ENCODE peak calls at places on chromosomes 13 and 19, in four cellular contexts. H is coronary artery, R is T-helper 1 cell, Q is NCI-H510A treated with DMSO at 0.1 percent for 48 hours. Z is an unnamed sample.
A peak's percentile ranks its signal among the peaks of the same experiment; 100 is the strongest.

GRCh38 chr19:50510121-50510670 is 795 bp downstream of the JOSD2 start:
- DNase-seq in Q (no peak), R (no peak), H (no peak), Z (peak; percentile 13)

GRCh38 chr19:45913874-45914830 is at the start of gene NANOS2:
- DNase-seq in R (peak; percentile 45), H (no peak), Q (no peak), Z (no peak)

GRCh38 chr19:18428837-18429674 is 8.9 kb downstream of the ISYNA1 start:
- DNase-seq in H (no peak), R (peak; percentile 86), Q (peak; percentile 88), Z (peak; percentile 95)

GRCh38 chr19:8174706-8175105 is 25.3 kb upstream of the FBN3 start:
- DNase-seq in Q (no peak), R (no peak), H (no peak), Z (no peak)

GRCh38 chr13:112444001-112444311 is 67.8 kb downstream of the SPACA7 start:
- DNase-seq in H (peak; percentile 64), Q (peak; percentile 77), R (peak; percentile 41), Z (peak; percentile 17)

GRCh38 chr13:42007844-42008243 is 40.6 kb upstream of the DGKH start:
- DNase-seq in R (no peak), Q (no peak), H (no peak), Z (peak; percentile 61)

GRCh38 chr19:52527954-52528326 is 472 bp downstream of the ZNF808 start:
- DNase-seq in R (no peak), H (no peak), Q (no peak), Z (peak; percentile 0)

GRCh38 chr13:98796798-98797197 is 44.3 kb upstream of the SLC15A1 start:
- DNase-seq in H (no peak), Q (no peak), R (no peak), Z (no peak)

GRCh38 chr13:109211616-109212015 is 574.8 kb downstream of the IRS2 start:
- DNase-seq in Q (no peak), H (no peak), R (no peak), Z (peak; percentile 47)

GRCh38 chr19:50969413-50969760 is at the start of gene KLK6:
- DNase-seq in H (no peak), R (no peak), Q (no peak), Z (no peak)

GRCh38 chr19:42220751-42221097 is 612 bp downstream of the ZNF526 start:
- DNase-seq in H (no peak), Q (no peak), R (no peak), Z (no peak)

GRCh38 chr19:4987692-4988370 is 18.9 kb downstream of the KDM4B start:
- DNase-seq in Q (no peak), R (no peak), H (no peak), Z (no peak)

GRCh38 chr13:37526710-37527446 is 71.7 kb downstream of the POSTN start:
- DNase-seq in H (no peak), R (no peak), Q (no peak), Z (peak; percentile 65)

GRCh38 chr19:12766051-12766521 is 9.3 kb downstream of the HOOK2 start:
- DNase-seq in Q (no peak), R (peak; percentile 65), H (peak; percentile 87), Z (peak; percentile 82)

GRCh38 chr13:49371943-49372636 is 71.8 kb downstream of the CAB39L start:
- DNase-seq in H (no peak), Q (no peak), R (no peak), Z (peak; percentile 60)

GRCh38 chr13:86051134-86052103 is 252.2 kb upstream of the SLITRK6 start:
- DNase-seq in Q (peak; percentile 15), H (no peak), R (no peak), Z (peak; percentile 35)

GRCh38 chr13:50340566-50341287 is 325.5 kb downstream of the KCNRG start:
- DNase-seq in R (no peak), H (no peak), Q (peak; percentile 21), Z (no peak)

GRCh38 chr19:11247391-11247790 is 8.0 kb downstream of the ANGPTL8 start:
- DNase-seq in H (no peak), Q (no peak), R (no peak), Z (no peak)

GRCh38 chr19:38523319-38523718 is 89.8 kb downstream of the RYR1 start:
- DNase-seq in Q (no peak), H (no peak), R (no peak), Z (no peak)

GRCh38 chr13:23599083-23599925 is 29.1 kb downstream of the TNFRSF19 start:
- DNase-seq in H (no peak), Q (no peak), R (no peak), Z (no peak)

GRCh38 chr19:13014101-13014920 is 19.0 kb downstream of the NFIX start:
- DNase-seq in H (no peak), Q (no peak), R (no peak), Z (no peak)

GRCh38 chr13:77876176-77876575 is 42.5 kb downstream of the EDNRB start:
- DNase-seq in H (no peak), R (no peak), Q (no peak), Z (no peak)

GRCh38 chr19:33242911-33243310 is 17.3 kb upstream of the SLC7A10 start:
- DNase-seq in Q (no peak), R (no peak), H (no peak), Z (no peak)

GRCh38 chr19:45189971-45190370 is 11.4 kb downstream of the BLOC1S3 start:
- DNase-seq in Q (no peak), H (no peak), R (no peak), Z (no peak)

GRCh38 chr19:917323-918151 is at the start of gene KISS1R:
- DNase-seq in R (peak; percentile 59), Q (peak; percentile 9), H (no peak), Z (no peak)

GRCh38 chr13:33464345-33464744 is 178.8 kb upstream of the STARD13 start:
- DNase-seq in Q (no peak), R (no peak), H (no peak), Z (no peak)

GRCh38 chr13:50129065-50129922 is 114.0 kb downstream of the KCNRG start:
- DNase-seq in R (peak; percentile 76), Q (no peak), H (no peak), Z (no peak)

GRCh38 chr19:18756896-18757295 is 34.2 kb downstream of the COMP start:
- DNase-seq in Q (peak; percentile 43), R (no peak), H (no peak), Z (no peak)

GRCh38 chr19:55147408-55148251 is 1.4 kb downstream of the TNNT1 start:
- DNase-seq in H (no peak), Q (peak; percentile 23), R (no peak), Z (no peak)

GRCh38 chr13:20708216-20708615 is 4.7 kb downstream of the IL17D start:
- DNase-seq in R (no peak), H (no peak), Q (no peak), Z (no peak)

GRCh38 chr19:34503546-34504272 is 22.2 kb downstream of the WTIP start:
- DNase-seq in H (no peak), Q (no peak), R (no peak), Z (no peak)

GRCh38 chr13:27775943-27776342 is 16.3 kb upstream of the GSX1 start:
- DNase-seq in H (no peak), Q (peak; percentile 69), R (no peak), Z (no peak)

GRCh38 chr19:6509118-6509971 is 7.2 kb upstream of the TUBB4A start:
- DNase-seq in H (no peak), R (no peak), Q (no peak), Z (no peak)